ENCODE peak calls at places on chromosomes 5 and 9, in nine cellular contexts. K is GM20000; E is NB4; Y is PC-3; P is Jurkat, Clone E6-1; T is cardiac fibroblast; L is NCI-H1092 treated with DMSO at 0.1 percent for 48 hours; F is NCI-H1048; B is stimulated activated CD4-positive, alpha-beta T cell treated with anti-CD3 and anti-CD28 coated beads, Interleukin-4, amount 100 ng/mL, for 1 hour. R is an unnamed sample.

GRCh38 chr5:175805256-175806011 is 65.9 kb upstream of the CPLX2 start:
- DNase-seq in B (no peak), L (no peak), E (no peak), P (no peak), F (no peak), Y (no peak), T (no peak), K (no peak), R (no peak)

GRCh38 chr9:18422296-18423036 is 51.5 kb upstream of the ADAMTSL1 start:
- DNase-seq in E (no peak), T (no peak), Y (no peak), B (no peak), K (no peak), L (no peak), P (no peak), F (no peak), R (no peak)

GRCh38 chr5:62310426-62311105 is 4.6 kb downstream of the KIF2A start:
- DNase-seq in Y (no peak), T (no peak), B (no peak), L (no peak), P (no peak), E (no peak), K (no peak), F (no peak), R (no peak)

GRCh38 chr5:115770466-115770865 is 46.0 kb downstream of the CDO1 start:
- DNase-seq in L (no peak), E (peak), B (no peak), F (no peak), P (peak), K (no peak), Y (peak), T (no peak), R (peak)

GRCh38 chr9:88872171-88872946 is 118.9 kb upstream of the S1PR3 start:
- DNase-seq in B (no peak), K (no peak), T (no peak), F (no peak), E (no peak), L (no peak), Y (no peak), P (no peak), R (no peak)

GRCh38 chr9:106897223-106897622 is 34.3 kb downstream of the ZNF462 start:
- DNase-seq in E (no peak), B (no peak), P (no peak), K (no peak), T (peak), Y (no peak), F (no peak), L (no peak), R (no peak)

GRCh38 chr5:50666261-50667078 is at the start of gene PARP8:
- DNase-seq in L (no peak), E (peak), T (peak), K (peak), F (peak), Y (no peak), B (peak), P (no peak), R (peak)

GRCh38 chr9:131739192-131739961 is 499 bp downstream of the RAPGEF1 start:
- DNase-seq in L (no peak), Y (peak), F (no peak), K (peak), T (peak), P (no peak), E (peak), B (peak), R (no peak)

GRCh38 chr5:141734501-141735231 is 52.6 kb upstream of the ARAP3 start:
- DNase-seq in K (peak), L (peak), E (peak), B (peak), T (peak), P (peak), Y (peak), F (peak), R (peak)

GRCh38 chr5:134063421-134063820 is 51.1 kb upstream of the TCF7 start:
- DNase-seq in P (no peak), L (no peak), T (no peak), K (no peak), Y (no peak), B (no peak), F (no peak), E (no peak), R (no peak)

GRCh38 chr5:124740991-124741583 is 5.4 kb downstream of the ZNF608 start:
- DNase-seq in T (no peak), K (no peak), L (no peak), B (no peak), P (no peak), F (no peak), E (no peak), Y (peak), R (no peak)

GRCh38 chr5:14937277-14937676 is 65.7 kb upstream of the ANKH start:
- DNase-seq in L (no peak), F (no peak), K (no peak), E (peak), B (no peak), Y (no peak), T (no peak), P (no peak), R (no peak)

GRCh38 chr5:143826909-143827514 is 15.1 kb downstream of the HMHB1 start:
- DNase-seq in K (peak), Y (peak), B (no peak), E (no peak), T (no peak), L (peak), F (no peak), P (no peak), R (peak)

GRCh38 chr5:54362992-54363630 is 52.7 kb upstream of the ARL15 start:
- DNase-seq in Y (no peak), B (no peak), K (no peak), P (no peak), F (no peak), L (no peak), T (no peak), E (no peak), R (no peak)

GRCh38 chr9:34311499-34312225 is 17.4 kb downstream of the KIF24 start:
- DNase-seq in K (no peak), F (no peak), P (no peak), B (no peak), Y (no peak), L (no peak), T (no peak), E (no peak), R (no peak)

GRCh38 chr9:122168356-122168755 is 8.6 kb downstream of the MORN5 start:
- DNase-seq in K (no peak), P (no peak), F (no peak), E (no peak), Y (no peak), L (no peak), B (no peak), T (no peak), R (no peak)

GRCh38 chr9:126804696-126805545 is at the start of gene ZBTB43:
- DNase-seq in F (peak), L (peak), K (peak), E (peak), B (peak), T (peak), P (peak), Y (peak), R (peak)

GRCh38 chr5:56625577-56625976 is 189.8 kb upstream of the MAP3K1 start:
- DNase-seq in E (no peak), L (no peak), K (no peak), P (no peak), Y (peak), B (no peak), F (no peak), T (peak), R (no peak)

GRCh38 chr9:113564804-113565237 is 101.3 kb downstream of the RGS3 start:
- DNase-seq in F (no peak), B (no peak), L (peak), T (peak), E (peak), K (no peak), Y (no peak), P (no peak), R (no peak)

GRCh38 chr9:134604834-134605233 is 36.8 kb upstream of the COL5A1 start:
- DNase-seq in F (no peak), E (no peak), Y (no peak), B (no peak), L (no peak), K (no peak), T (no peak), P (no peak), R (no peak)

GRCh38 chr5:155872801-155873200 is 454.2 kb upstream of the SGCD start:
- DNase-seq in E (no peak), F (no peak), Y (no peak), B (no peak), T (no peak), L (peak), P (no peak), K (no peak), R (no peak)

GRCh38 chr9:114339130-114339908 is 9.7 kb downstream of the ORM2 start:
- DNase-seq in F (no peak), Y (peak), B (peak), P (peak), T (peak), L (peak), E (peak), K (peak), R (peak)

GRCh38 chr9:117958726-117959125 is 254.5 kb downstream of the TLR4 start:
- DNase-seq in B (no peak), Y (no peak), K (no peak), F (no peak), P (no peak), T (no peak), E (no peak), L (no peak), R (no peak)

GRCh38 chr9:91572811-91573210 is 149.2 kb upstream of the NFIL3 start:
- DNase-seq in Y (no peak), F (no peak), B (no peak), K (no peak), E (no peak), P (no peak), L (no peak), T (no peak), R (no peak)

GRCh38 chr9:4508246-4508906 is 18.1 kb downstream of the SLC1A1 start:
- DNase-seq in P (no peak), L (no peak), F (no peak), T (no peak), E (no peak), Y (peak), K (no peak), B (no peak), R (no peak)

GRCh38 chr5:124343451-124343867 is 403.0 kb downstream of the ZNF608 start:
- DNase-seq in T (peak), F (no peak), K (no peak), L (no peak), B (no peak), Y (peak), P (no peak), E (no peak), R (no peak)

GRCh38 chr9:36208521-36209253 is 18.0 kb downstream of the CLTA start:
- DNase-seq in Y (no peak), B (no peak), E (no peak), F (no peak), L (no peak), P (no peak), K (no peak), T (peak), R (no peak)

GRCh38 chr5:553874-554273 is 29.6 kb upstream of the SLC9A3 start:
- DNase-seq in T (no peak), K (no peak), Y (peak), E (no peak), P (no peak), L (no peak), B (no peak), F (no peak), R (no peak)

GRCh38 chr5:1229822-1230221 is 4.6 kb downstream of the SLC6A18 start:
- DNase-seq in L (no peak), Y (no peak), B (no peak), F (no peak), K (no peak), T (no peak), E (no peak), P (no peak), R (no peak)

GRCh38 chr5:156421798-156422197 is 94.8 kb downstream of the SGCD start:
- DNase-seq in Y (no peak), T (no peak), K (no peak), P (no peak), B (no peak), L (no peak), E (no peak), F (no peak), R (no peak)

GRCh38 chr9:120909904-120910303 is 16.7 kb downstream of the TRAF1 start:
- DNase-seq in B (peak), P (no peak), Y (peak), F (no peak), T (no peak), E (peak), K (no peak), L (no peak), R (no peak)

GRCh38 chr5:111667128-111667756 is 89.8 kb downstream of the NREP start:
- DNase-seq in L (no peak), P (no peak), T (no peak), E (no peak), Y (no peak), K (peak), B (no peak), F (no peak), R (no peak)

GRCh38 chr5:39253211-39253610 is 33.8 kb upstream of the FYB1 start:
- DNase-seq in Y (peak), K (no peak), E (no peak), T (peak), L (no peak), B (no peak), P (no peak), F (no peak), R (no peak)

GRCh38 chr9:27818348-27818747 is 245.1 kb upstream of the C9orf72 start:
- DNase-seq in K (no peak), Y (no peak), F (no peak), P (no peak), E (no peak), B (no peak), L (no peak), T (no peak), R (no peak)

GRCh38 chr5:59745422-59745863 is 148.1 kb downstream of the PDE4D start:
- DNase-seq in F (no peak), Y (peak), K (no peak), P (no peak), E (no peak), T (peak), B (no peak), L (no peak), R (no peak)

R was measured in activated CD4-positive, alpha-beta T cell treated with anti-CD3 and anti-CD28 coated beads, Interleukin-2, amount 50 U/mL, for 48 hours.